ENCODE peak calls at places on chromosome 14, in seven cellular contexts. K is left lung, W is progenitor cell of endocrine pancreas, Y is GM10248, Z is PC-9, R is K562, C is foreskin fibroblast. D is an unnamed sample.

GRCh38 chr14:92352158-92352985 is 29.4 kb downstream of the SLC24A4 start:
- DNase-seq in K (no peak), W (no peak), Y (peak), Z (no peak), R (peak), C (no peak), D (no peak)

GRCh38 chr14:54818201-54819133 is 84.2 kb downstream of the GCH1 start:
- DNase-seq in K (no peak), W (no peak), Y (no peak), Z (peak), R (peak), C (peak), D (no peak)

GRCh38 chr14:70078329-70078728 is 110.4 kb downstream of the SLC8A3 start:
- DNase-seq in K (no peak), W (no peak), Y (no peak), Z (no peak), R (no peak), C (no peak), D (no peak)

GRCh38 chr14:75437201-75438143 is 9.7 kb downstream of the JDP2 start:
- DNase-seq in K (no peak), W (no peak), Y (no peak), Z (no peak), R (no peak), C (no peak), D (no peak)

GRCh38 chr14:24052656-24053547 is 1.1 kb downstream of the CARMIL3 start:
- DNase-seq in K (no peak), W (no peak), Y (no peak), Z (no peak), R (peak), C (no peak), D (peak)

GRCh38 chr14:35366048-35366428 is 38.5 kb downstream of the NFKBIA start:
- DNase-seq in K (peak), W (no peak), Y (no peak), Z (no peak), R (peak), C (no peak), D (no peak)

GRCh38 chr14:80781968-80782367 is 159.6 kb downstream of the CEP128 start:
- DNase-seq in K (no peak), W (no peak), Y (no peak), Z (no peak), R (no peak), C (no peak), D (no peak)

GRCh38 chr14:24351517-24351916 is 11.7 kb upstream of the RIPK3 start:
- DNase-seq in K (no peak), W (no peak), Y (no peak), Z (peak), R (no peak), C (peak), D (no peak)

GRCh38 chr14:72463291-72463866 is 430.5 kb downstream of the DPF3 start:
- DNase-seq in K (no peak), W (no peak), Y (no peak), Z (no peak), R (no peak), C (peak), D (no peak)

GRCh38 chr14:30993071-30993470 is 32.4 kb upstream of the AP4S1 start:
- DNase-seq in K (no peak), W (no peak), Y (no peak), Z (no peak), R (no peak), C (no peak), D (no peak)

GRCh38 chr14:66043921-66044320 is 442.2 kb upstream of the CCDC196 start:
- DNase-seq in K (no peak), W (no peak), Y (no peak), Z (no peak), R (no peak), C (no peak), D (no peak)

GRCh38 chr14:66137076-66137475 is 349.1 kb upstream of the CCDC196 start:
- DNase-seq in K (no peak), W (no peak), Y (no peak), Z (no peak), R (no peak), C (no peak), D (no peak)

GRCh38 chr14:51653096-51653814 is 1.5 kb downstream of the FRMD6 start:
- DNase-seq in K (no peak), W (no peak), Y (no peak), Z (peak), R (no peak), C (peak), D (no peak)

GRCh38 chr14:100056964-100057817 is 8.0 kb upstream of the EVL start:
- DNase-seq in K (no peak), W (no peak), Y (peak), Z (no peak), R (peak), C (no peak), D (no peak)

GRCh38 chr14:93318927-93319326 is 13.9 kb downstream of the BTBD7 start:
- DNase-seq in K (no peak), W (no peak), Y (no peak), Z (no peak), R (peak), C (no peak), D (no peak)

GRCh38 chr14:32639208-32639607 is 299.5 kb upstream of the NPAS3 start:
- DNase-seq in K (no peak), W (no peak), Y (no peak), Z (no peak), R (no peak), C (no peak), D (no peak)

GRCh38 chr14:22427771-22428228 is 161.2 kb downstream of the DAD1 start:
- DNase-seq in K (no peak), W (no peak), Y (no peak), Z (peak), R (no peak), C (peak), D (no peak)

GRCh38 chr14:104130974-104131651 is 7.3 kb upstream of the KIF26A start:
- DNase-seq in K (peak), W (no peak), Y (peak), Z (peak), R (no peak), C (no peak), D (peak)

GRCh38 chr14:22735096-22735495 is 31.4 kb upstream of the OXA1L start:
- DNase-seq in K (no peak), W (no peak), Y (no peak), Z (no peak), R (no peak), C (no peak), D (no peak)

GRCh38 chr14:100522616-100523021 is 64.6 kb downstream of the BEGAIN start:
- DNase-seq in K (peak), W (no peak), Y (no peak), Z (no peak), R (no peak), C (no peak), D (no peak)

GRCh38 chr14:24258548-24259265 is 4.3 kb downstream of the TGM1 start:
- DNase-seq in K (no peak), W (no peak), Y (no peak), Z (no peak), R (no peak), C (no peak), D (no peak)

GRCh38 chr14:85947461-85947860 is 417.5 kb downstream of the FLRT2 start:
- DNase-seq in K (no peak), W (no peak), Y (no peak), Z (no peak), R (no peak), C (no peak), D (no peak)

GRCh38 chr14:54814076-54814475 is 88.5 kb downstream of the GCH1 start:
- DNase-seq in K (no peak), W (no peak), Y (no peak), Z (no peak), R (peak), C (no peak), D (no peak)

GRCh38 chr14:24690492-24690891 is 56.5 kb upstream of the GZMB start:
- DNase-seq in K (no peak), W (no peak), Y (no peak), Z (no peak), R (peak), C (no peak), D (no peak)

GRCh38 chr14:55752580-55753365 is 172.8 kb downstream of the KTN1 start:
- DNase-seq in K (peak), W (no peak), Y (no peak), Z (peak), R (no peak), C (peak), D (no peak)

GRCh38 chr14:79056879-79057278 is 886.7 kb downstream of the NRXN3 start:
- DNase-seq in K (no peak), W (no peak), Y (no peak), Z (no peak), R (no peak), C (peak), D (no peak)

GRCh38 chr14:105682956-105683570 is 156.7 kb downstream of the TMEM121 start:
- DNase-seq in K (no peak), W (no peak), Y (no peak), Z (no peak), R (no peak), C (no peak), D (no peak)

GRCh38 chr14:69739486-69739885 is 27.5 kb upstream of the SRSF5 start:
- DNase-seq in K (no peak), W (no peak), Y (no peak), Z (peak), R (no peak), C (no peak), D (no peak)

GRCh38 chr14:99100871-99101270 is 171.1 kb downstream of the BCL11B start:
- DNase-seq in K (no peak), W (no peak), Y (no peak), Z (no peak), R (no peak), C (no peak), D (no peak)

GRCh38 chr14:74698894-74699293 is 14.0 kb downstream of the AREL1 start:
- DNase-seq in K (no peak), W (no peak), Y (no peak), Z (no peak), R (no peak), C (no peak), D (no peak)

GRCh38 chr14:91063119-91063518 is 2.7 kb upstream of the RPS6KA5 start:
- DNase-seq in K (no peak), W (no peak), Y (peak), Z (no peak), R (peak), C (no peak), D (no peak)

GRCh38 chr14:71403673-71404072 is 496.4 kb downstream of the PCNX1 start:
- DNase-seq in K (no peak), W (no peak), Y (peak), Z (no peak), R (peak), C (no peak), D (no peak)

GRCh38 chr14:91415794-91416743 is 1.6 kb downstream of the CCDC88C start:
- DNase-seq in K (no peak), W (no peak), Y (peak), Z (no peak), R (peak), C (no peak), D (no peak)

GRCh38 chr14:29607129-29607528 is 320.5 kb downstream of the PRKD1 start:
- DNase-seq in K (no peak), W (no peak), Y (no peak), Z (no peak), R (peak), C (no peak), D (no peak)

GRCh38 chr14:72901361-72901760 is 7.5 kb upstream of the DPF3 start:
- DNase-seq in K (no peak), W (no peak), Y (no peak), Z (no peak), R (no peak), C (no peak), D (no peak)

GRCh38 chr14:105358140-105358846 is 40.0 kb upstream of the TEX22 start:
- DNase-seq in K (no peak), W (no peak), Y (no peak), Z (no peak), R (no peak), C (no peak), D (no peak)

GRCh38 chr14:93009471-93010117 is 86.6 kb downstream of the CHGA start:
- DNase-seq in K (no peak), W (no peak), Y (no peak), Z (no peak), R (no peak), C (peak), D (no peak)

GRCh38 chr14:30980980-30981379 is 44.5 kb upstream of the AP4S1 start:
- DNase-seq in K (no peak), W (no peak), Y (no peak), Z (no peak), R (no peak), C (no peak), D (no peak)

GRCh38 chr14:92173668-92174067 is 51.9 kb downstream of the CPSF2 start:
- DNase-seq in K (no peak), W (no peak), Y (no peak), Z (no peak), R (no peak), C (peak), D (no peak)

GRCh38 chr14:96275182-96276112 is 19.4 kb downstream of the BDKRB1 start:
- DNase-seq in K (peak), W (peak), Y (peak), Z (no peak), R (peak), C (peak), D (peak)
- TF ChIP-seq CTCF in K (peak), W (peak), Y (peak), Z (peak), R (peak), C (peak), D (peak)

DNA sequence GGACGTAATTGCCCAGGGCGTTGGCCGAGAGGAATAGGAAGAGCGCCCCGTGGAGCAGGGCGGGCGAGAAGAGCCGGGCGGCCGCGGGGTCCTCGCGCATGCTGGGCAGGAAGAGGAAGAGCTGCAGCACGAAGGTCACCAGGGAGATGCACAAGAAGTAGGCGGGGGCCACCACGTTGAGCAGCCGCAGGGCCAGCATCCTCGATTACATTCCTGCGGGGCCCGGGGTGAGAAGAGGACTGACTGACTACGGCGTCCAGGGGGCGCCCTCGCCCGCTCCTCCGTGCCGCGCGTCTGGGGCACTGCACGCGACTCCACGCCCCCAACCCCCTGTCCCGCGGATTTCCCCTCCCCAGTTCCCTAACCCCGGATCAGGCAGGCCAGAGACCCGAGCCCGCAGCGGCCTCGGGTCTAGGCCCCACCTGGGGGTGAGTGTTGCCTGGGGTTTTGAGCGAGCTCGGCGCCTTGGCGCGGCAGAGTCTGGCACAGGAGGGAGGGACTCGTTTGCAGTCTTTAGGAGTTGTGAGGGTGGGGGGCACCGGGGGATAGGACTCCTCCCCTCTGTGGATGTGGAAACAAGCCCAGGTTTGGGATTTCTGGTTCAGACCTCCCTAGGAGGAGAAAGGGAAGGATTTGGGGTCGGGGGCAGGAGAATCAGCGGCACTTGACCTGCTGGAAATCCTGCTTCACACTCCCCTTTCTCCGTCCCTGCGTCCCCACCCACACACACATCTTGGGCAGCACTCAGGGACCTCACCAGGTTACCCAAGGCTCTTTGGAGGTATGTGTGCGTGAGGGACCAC is 1.9 kb downstream of the ZDHHC22 start:
- DNase-seq in K (no peak), W (peak), Y (peak), Z (no peak), R (peak), C (no peak), D (no peak)
- TF ChIP-seq CTCF in K (peak), W (peak), Y (peak), Z (peak), R (peak), C (peak), D (peak)

GRCh38 chr14:82872494-82872893 is 1338.8 kb upstream of the SEL1L start:
- DNase-seq in K (no peak), W (no peak), Y (no peak), Z (no peak), R (no peak), C (no peak), D (no peak)
- TF ChIP-seq CTCF in K (no peak), W (peak), Y (no peak), Z (peak), R (no peak), C (no peak), D (no peak)

GRCh38 chr14:36426836-36427235 is 93.2 kb downstream of the NKX2-1 start:
- DNase-seq in K (no peak), W (no peak), Y (no peak), Z (no peak), R (no peak), C (no peak), D (no peak)
- TF ChIP-seq CTCF in K (no peak), W (no peak), Y (no peak), Z (no peak), R (no peak), C (no peak), D (no peak)